ENCODE peak calls at places on chromosomes 2 and 18, in six cellular contexts. H is hepatocyte, G is tibial artery, P is transverse colon, Q is neural crest cell, U is stomach. T is an unnamed sample.

GRCh38 chr2:96805026-96805425 is 11.0 kb upstream of the CNNM3 start:
- DNase-seq in H (no peak), G (no peak), P (no peak), Q (no peak), U (no peak), T (no peak)

GRCh38 chr2:28134262-28134812 is 243.8 kb downstream of the BABAM2 start:
- DNase-seq in H (peak), G (no peak), P (peak), Q (no peak), U (peak), T (peak)

GRCh38 chr2:147366281-147366680 is 478.5 kb upstream of the ACVR2A start:
- DNase-seq in H (no peak), G (no peak), P (no peak), Q (no peak), U (no peak), T (no peak)

GRCh38 chr2:113142290-113142689 is 14.9 kb downstream of the IL1RN start:
- DNase-seq in H (no peak), G (no peak), P (no peak), Q (no peak), U (no peak), T (no peak)

GRCh38 chr2:175111200-175111657 is 56.8 kb downstream of the ATF2 start:
- DNase-seq in H (peak), G (no peak), P (no peak), Q (no peak), U (no peak), T (no peak)

GRCh38 chr2:176164803-176165597 is 7.9 kb downstream of the HOXD3 start:
- DNase-seq in H (no peak), G (no peak), P (no peak), Q (no peak), U (no peak), T (peak)

GRCh38 chr2:31337197-31337596 is 77.3 kb downstream of the XDH start:
- DNase-seq in H (no peak), G (no peak), P (no peak), Q (no peak), U (no peak), T (no peak)

GRCh38 chr2:225117061-225117716 is 74.9 kb upstream of the DOCK10 start:
- DNase-seq in H (no peak), G (no peak), P (no peak), Q (no peak), U (no peak), T (no peak)

GRCh38 chr2:216858312-216858711 is 1.6 kb downstream of the TNP1 start:
- DNase-seq in H (no peak), G (no peak), P (no peak), Q (no peak), U (no peak), T (no peak)

GRCh38 chr2:166068981-166069380 is 58.8 kb downstream of the SCN1A start:
- DNase-seq in H (no peak), G (no peak), P (no peak), Q (no peak), U (no peak), T (no peak)

GRCh38 chr18:48859311-48860275 is 91.2 kb downstream of the SMAD7 start:
- DNase-seq in H (no peak), G (no peak), P (no peak), Q (peak), U (no peak), T (peak)

GRCh38 chr18:79947054-79947755 is 4.2 kb downstream of the SLC66A2 start:
- DNase-seq in H (no peak), G (peak), P (peak), Q (no peak), U (peak), T (no peak)

GRCh38 chr2:104844813-104845551 is 8.9 kb upstream of the POU3F3 start:
- DNase-seq in H (no peak), G (no peak), P (no peak), Q (peak), U (no peak), T (no peak)

GRCh38 chr2:3692375-3692774 is 11.0 kb upstream of the DCDC2C start:
- DNase-seq in H (no peak), G (no peak), P (no peak), Q (no peak), U (no peak), T (no peak)

GRCh38 chr2:120445431-120446143 is 99.7 kb downstream of the INHBB start:
- DNase-seq in H (no peak), G (no peak), P (no peak), Q (no peak), U (no peak), T (no peak)

GRCh38 chr18:5029622-5030021 is 167.4 kb downstream of the AKAIN1 start:
- DNase-seq in H (no peak), G (no peak), P (no peak), Q (no peak), U (no peak), T (no peak)

GRCh38 chr2:191150121-191150450 is 708 bp downstream of the STAT4 start:
- DNase-seq in H (peak), G (no peak), P (no peak), Q (no peak), U (no peak), T (no peak)

GRCh38 chr2:234495801-234496441 is 960 bp downstream of the ARL4C start:
- DNase-seq in H (peak), G (no peak), P (peak), Q (peak), U (peak), T (peak)

GRCh38 chr2:113124984-113125855 is 2.2 kb upstream of the IL1RN start:
- DNase-seq in H (no peak), G (no peak), P (no peak), Q (no peak), U (no peak), T (no peak)

GRCh38 chr2:58535182-58535581 is 294.1 kb upstream of the FANCL start:
- DNase-seq in H (peak), G (no peak), P (no peak), Q (no peak), U (no peak), T (no peak)

GRCh38 chr2:1055014-1055595 is 104.5 kb downstream of the SNTG2 start:
- DNase-seq in H (no peak), G (no peak), P (no peak), Q (no peak), U (no peak), T (no peak)

GRCh38 chr18:65606551-65607130 is 144.2 kb upstream of the CDH7 start:
- DNase-seq in H (no peak), G (no peak), P (no peak), Q (no peak), U (no peak), T (no peak)

GRCh38 chr2:88590998-88591613 is 36.2 kb downstream of the EIF2AK3 start:
- DNase-seq in H (peak), G (no peak), P (peak), Q (peak), U (no peak), T (peak)

GRCh38 chr18:79641722-79642497 is 37.7 kb upstream of the CTDP1 start:
- DNase-seq in H (no peak), G (no peak), P (no peak), Q (no peak), U (no peak), T (no peak)

GRCh38 chr2:110993557-110994231 is 127.0 kb upstream of the BCL2L11 start:
- DNase-seq in H (peak), G (no peak), P (no peak), Q (no peak), U (peak), T (no peak)

GRCh38 chr2:177721087-177721486 is 328.5 kb downstream of the AGPS start:
- DNase-seq in H (no peak), G (no peak), P (no peak), Q (no peak), U (no peak), T (no peak)

GRCh38 chr2:177716484-177716883 is 323.9 kb downstream of the AGPS start:
- DNase-seq in H (no peak), G (no peak), P (no peak), Q (no peak), U (no peak), T (no peak)

GRCh38 chr2:177721815-177722552 is 329.4 kb downstream of the AGPS start:
- DNase-seq in H (no peak), G (no peak), P (no peak), Q (no peak), U (no peak), T (no peak)

GRCh38 chr2:177714704-177715103 is 322.1 kb downstream of the AGPS start:
- DNase-seq in H (no peak), G (no peak), P (no peak), Q (no peak), U (no peak), T (no peak)

GRCh38 chr2:177717831-177718618 is 325.5 kb downstream of the AGPS start:
- DNase-seq in H (no peak), G (no peak), P (no peak), Q (no peak), U (no peak), T (no peak)
- TF ChIP-seq CTCF in H (peak), G (no peak), P (no peak), Q (peak), U (no peak), T (no peak)

DNA sequence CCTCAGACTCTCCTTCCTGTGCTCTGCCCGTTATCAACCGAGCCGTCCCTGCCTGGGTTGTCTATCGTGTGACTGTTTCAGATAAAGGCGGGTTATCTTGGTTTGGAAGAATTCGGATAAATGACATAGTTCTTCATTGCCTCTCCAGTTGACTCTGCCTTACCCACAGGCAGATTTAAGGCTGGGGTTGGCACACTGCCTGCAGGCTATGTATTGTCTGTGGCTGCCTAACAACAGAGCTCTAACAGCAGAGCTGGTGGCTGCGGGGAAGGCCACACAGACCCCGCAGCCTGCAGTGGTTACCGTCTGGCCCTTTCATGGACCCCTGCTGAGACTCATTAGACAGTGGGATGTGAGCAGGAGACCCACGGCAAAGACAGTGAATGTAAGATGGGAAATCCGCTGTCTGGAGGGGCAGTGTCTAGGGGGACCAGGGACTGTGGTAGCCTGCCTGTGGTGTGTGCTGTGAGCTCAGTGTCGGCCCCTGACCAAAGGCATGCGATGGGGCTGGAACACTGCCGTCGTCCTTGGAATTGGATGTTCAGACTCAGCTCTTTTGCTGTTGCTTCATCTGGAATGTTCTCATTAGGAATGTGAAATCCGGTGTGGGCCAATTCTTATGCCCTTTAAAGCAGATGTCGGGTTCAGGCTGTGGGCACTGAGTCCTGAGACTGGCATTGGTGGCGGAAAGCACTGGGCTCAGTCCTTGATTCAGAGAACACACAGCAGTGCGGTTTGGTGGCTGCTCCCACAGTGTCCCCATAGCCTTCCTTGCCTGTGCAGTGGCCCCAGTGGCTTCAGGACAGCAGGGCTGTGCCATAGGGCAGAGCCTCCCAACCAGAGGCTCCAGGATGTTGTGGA is 44.5 kb downstream of the SH3RF3 start:
- DNase-seq in H (peak), G (peak), P (peak), Q (no peak), U (peak), T (no peak)
- TF ChIP-seq CTCF in H (no peak), G (no peak), P (no peak), Q (no peak), U (no peak), T (no peak)

GRCh38 chr2:42040643-42041277 is 7.1 kb upstream of the PKDCC start:
- DNase-seq in H (no peak), G (no peak), P (no peak), Q (no peak), U (no peak), T (no peak)

GRCh38 chr2:42042956-42043355 is 4.9 kb upstream of the PKDCC start:
- DNase-seq in H (no peak), G (no peak), P (no peak), Q (no peak), U (no peak), T (no peak)

GRCh38 chr2:42043789-42044394 is 3.9 kb upstream of the PKDCC start:
- DNase-seq in H (no peak), G (no peak), P (no peak), Q (no peak), U (no peak), T (no peak)

GRCh38 chr2:42044939-42045338 is 2.9 kb upstream of the PKDCC start:
- DNase-seq in H (no peak), G (no peak), P (no peak), Q (no peak), U (no peak), T (no peak)

DNA sequence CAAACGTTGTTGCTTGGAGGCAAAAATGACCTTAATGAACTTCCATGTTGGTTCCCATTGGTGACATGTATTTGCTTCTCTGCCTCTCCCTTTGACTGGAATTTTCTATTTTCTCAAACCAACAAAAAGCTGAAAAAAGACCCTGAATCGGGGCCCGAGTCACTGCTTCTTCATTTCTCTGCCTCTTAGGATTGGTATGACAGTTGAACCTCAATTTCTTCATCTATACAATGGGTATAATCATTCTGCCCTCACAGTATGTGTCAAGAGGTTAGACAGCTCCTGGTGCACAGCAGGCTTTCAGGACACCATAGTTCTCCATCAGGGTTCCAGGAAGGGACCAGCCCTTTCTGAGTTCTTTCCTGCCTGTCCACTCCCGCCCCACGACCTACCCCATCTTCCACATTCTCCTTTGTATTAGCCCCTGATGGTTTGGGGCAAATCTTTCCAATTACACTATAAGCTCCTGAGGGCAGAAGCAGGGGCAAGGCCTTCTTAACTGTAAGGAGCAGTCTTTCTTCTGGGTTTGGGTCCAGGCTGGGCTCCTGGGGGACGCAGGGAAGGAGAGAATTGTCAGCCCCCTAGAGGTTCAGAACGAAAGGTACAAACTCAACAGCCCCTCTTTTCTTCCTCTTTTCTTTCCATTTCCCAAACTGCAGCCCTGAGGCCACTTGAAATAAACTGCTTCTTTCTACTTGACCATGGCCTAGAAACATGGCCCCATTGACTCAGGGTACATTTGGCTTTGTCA is 6.3 kb upstream of the PKDCC start:
- DNase-seq in H (no peak), G (no peak), P (no peak), Q (no peak), U (no peak), T (no peak)
- TF ChIP-seq CTCF in H (no peak), G (no peak), P (no peak), Q (no peak), U (no peak), T (no peak)

GRCh38 chr2:157182834-157183396 is 74.6 kb upstream of the GALNT5 start:
- DNase-seq in H (no peak), G (no peak), P (no peak), Q (no peak), U (no peak), T (no peak)

GRCh38 chr2:157182204-157182709 is 75.2 kb upstream of the GALNT5 start:
- DNase-seq in H (no peak), G (no peak), P (no peak), Q (no peak), U (no peak), T (no peak)

GRCh38 chr2:157190151-157190550 is 67.4 kb upstream of the GALNT5 start:
- DNase-seq in H (no peak), G (no peak), P (no peak), Q (no peak), U (no peak), T (no peak)

GRCh38 chr2:157184161-157184910 is 73.2 kb upstream of the GALNT5 start:
- DNase-seq in H (no peak), G (no peak), P (no peak), Q (no peak), U (no peak), T (no peak)

DNA sequence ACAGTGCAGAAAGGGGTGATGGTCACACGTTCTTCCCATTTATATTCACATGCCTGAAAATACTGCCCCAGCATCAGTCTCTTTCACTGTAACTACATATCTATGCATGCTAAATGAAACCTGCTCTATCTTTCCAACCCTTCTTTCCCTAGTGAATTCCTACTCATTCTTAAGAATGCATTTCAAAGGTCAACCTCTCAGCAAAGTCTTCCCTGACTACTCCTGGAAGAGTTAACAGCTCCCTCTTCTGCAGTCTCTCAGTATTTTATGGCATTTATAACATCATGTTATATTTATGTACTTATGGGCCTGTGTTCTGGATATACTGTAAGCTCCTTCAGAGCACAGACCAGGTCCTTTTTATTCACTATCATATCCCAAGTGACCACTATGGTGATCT is 71.7 kb upstream of the GALNT5 start:
- DNase-seq in H (peak), G (no peak), P (no peak), Q (no peak), U (no peak), T (no peak)
- TF ChIP-seq CTCF in H (peak), G (no peak), P (no peak), Q (no peak), U (no peak), T (no peak)

DNA sequence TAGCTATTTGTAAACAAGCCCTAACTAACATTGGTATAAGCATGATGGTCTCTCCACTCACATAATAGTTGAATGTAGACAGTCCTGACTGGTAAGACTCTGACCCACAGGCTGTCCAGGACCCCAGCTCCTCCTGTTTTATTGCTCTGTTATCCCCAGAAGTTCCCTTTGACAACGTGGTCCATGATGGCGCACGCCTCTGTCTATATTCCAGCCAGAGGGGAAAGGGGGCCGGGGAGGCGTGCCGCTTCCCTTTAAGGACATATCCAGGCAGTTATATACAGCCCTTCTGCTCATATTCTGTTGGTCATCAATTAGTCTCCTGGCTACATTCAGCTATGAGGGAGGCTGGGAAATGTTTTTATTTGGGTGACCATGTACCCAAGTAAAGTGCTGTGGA is 6.7 kb downstream of the DYSF start:
- DNase-seq in H (no peak), G (no peak), P (no peak), Q (no peak), U (no peak), T (no peak)
- TF ChIP-seq CTCF in H (no peak), G (no peak), P (no peak), Q (no peak), U (no peak), T (no peak)

DNA sequence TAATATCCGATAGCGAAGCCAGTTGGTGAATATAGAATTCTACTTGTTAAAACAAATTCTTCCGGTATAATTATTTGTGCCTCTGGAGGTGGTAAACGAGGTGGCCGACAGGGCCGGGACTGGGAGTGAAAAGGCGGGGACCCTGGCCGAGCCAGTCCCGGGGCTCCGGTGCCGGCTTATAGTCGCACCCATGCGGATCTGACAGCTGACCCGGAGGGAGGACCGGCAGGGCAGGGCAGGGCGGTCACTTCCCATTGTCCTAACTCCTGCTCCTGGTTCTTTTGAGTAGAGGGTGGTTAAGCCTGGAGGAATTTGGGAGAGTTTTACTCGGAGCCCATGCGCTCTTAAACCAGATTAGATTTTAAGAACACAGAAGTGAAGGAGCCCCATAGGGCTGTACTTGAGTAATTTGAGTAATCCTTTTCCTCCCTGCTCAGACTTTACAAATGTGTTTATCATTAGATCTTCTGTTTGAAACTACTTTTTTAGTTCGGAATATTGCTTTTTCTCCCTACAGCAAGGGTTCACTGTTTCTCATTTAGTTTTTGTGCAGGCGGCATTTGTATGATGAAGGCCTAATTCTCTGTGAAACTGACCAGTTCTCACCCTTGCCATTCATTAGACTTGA is 1.8 kb downstream of the B3GNT2 start:
- DNase-seq in H (peak), G (no peak), P (peak), Q (peak), U (peak), T (peak)
- TF ChIP-seq CTCF in H (no peak), G (no peak), P (no peak), Q (no peak), U (no peak), T (no peak)